ENCODE peak calls at places on chromosome 20, in seven cellular contexts. One of them, this sample, is unnamed. For H3K4me1, the result is how much of the 10 kb centered on the place peaks cover.

GRCh38 chr20:63697868-63698545 is 1.6 kb downstream of the TNFRSF6B start:
- DNase-seq in naive thymus-derived CD4-positive, alpha-beta T cell: no peak
- DNase-seq in neuronal stem cell: no peak
- DNase-seq in CD8-positive, alpha-beta T cell: no peak
- DNase-seq in colonic mucosa: no peak
- DNase-seq in GM23248: no peak
- DNase-seq in stomach: no peak
- DNase-seq in this sample: no peak

GRCh38 chr20:10982692-10983091 is 308.9 kb upstream of the JAG1 start:
- DNase-seq in naive thymus-derived CD4-positive, alpha-beta T cell: no peak
- DNase-seq in neuronal stem cell: no peak
- DNase-seq in CD8-positive, alpha-beta T cell: no peak
- DNase-seq in colonic mucosa: peak
- DNase-seq in GM23248: peak
- DNase-seq in stomach: no peak
- DNase-seq in this sample: no peak

GRCh38 chr20:20083796-20084195 is 31.5 kb downstream of the CFAP61 start:
- DNase-seq in naive thymus-derived CD4-positive, alpha-beta T cell: no peak
- DNase-seq in neuronal stem cell: peak
- DNase-seq in CD8-positive, alpha-beta T cell: no peak
- DNase-seq in colonic mucosa: no peak
- DNase-seq in GM23248: peak
- DNase-seq in stomach: no peak
- DNase-seq in this sample: no peak

GRCh38 chr20:16004108-16004854 is 569.0 kb downstream of the KIF16B start:
- DNase-seq in naive thymus-derived CD4-positive, alpha-beta T cell: no peak
- DNase-seq in neuronal stem cell: no peak
- DNase-seq in CD8-positive, alpha-beta T cell: no peak
- DNase-seq in colonic mucosa: no peak
- DNase-seq in GM23248: no peak
- DNase-seq in stomach: peak
- DNase-seq in this sample: no peak

GRCh38 chr20:53070714-53071392 is 98.7 kb downstream of the TSHZ2 start:
- DNase-seq in naive thymus-derived CD4-positive, alpha-beta T cell: no peak
- DNase-seq in neuronal stem cell: no peak
- DNase-seq in CD8-positive, alpha-beta T cell: no peak
- DNase-seq in colonic mucosa: no peak
- DNase-seq in GM23248: peak
- DNase-seq in stomach: no peak
- DNase-seq in this sample: peak

GRCh38 chr20:50015636-50015992 is 32.8 kb downstream of the SNAI1 start:
- DNase-seq in naive thymus-derived CD4-positive, alpha-beta T cell: no peak
- DNase-seq in neuronal stem cell: no peak
- DNase-seq in CD8-positive, alpha-beta T cell: no peak
- DNase-seq in colonic mucosa: no peak
- DNase-seq in GM23248: peak
- DNase-seq in stomach: no peak
- DNase-seq in this sample: no peak

GRCh38 chr20:3887870-3888614 is 1.1 kb upstream of the PANK2 start:
- DNase-seq in naive thymus-derived CD4-positive, alpha-beta T cell: no peak
- DNase-seq in neuronal stem cell: no peak
- DNase-seq in CD8-positive, alpha-beta T cell: no peak
- DNase-seq in colonic mucosa: peak
- DNase-seq in GM23248: peak
- DNase-seq in stomach: no peak
- DNase-seq in this sample: no peak

GRCh38 chr20:35601021-35601973 is 14.3 kb upstream of the SPAG4 start:
- DNase-seq in naive thymus-derived CD4-positive, alpha-beta T cell: peak
- DNase-seq in neuronal stem cell: peak
- DNase-seq in CD8-positive, alpha-beta T cell: peak
- DNase-seq in colonic mucosa: peak
- DNase-seq in GM23248: peak
- DNase-seq in stomach: peak
- DNase-seq in this sample: peak

GRCh38 chr20:5886788-5887187 is 63.5 kb downstream of the TRMT6 start:
- DNase-seq in naive thymus-derived CD4-positive, alpha-beta T cell: no peak
- DNase-seq in neuronal stem cell: no peak
- DNase-seq in CD8-positive, alpha-beta T cell: no peak
- DNase-seq in colonic mucosa: no peak
- DNase-seq in GM23248: no peak
- DNase-seq in stomach: no peak
- DNase-seq in this sample: no peak

GRCh38 chr20:25061103-25061799 is 3.3 kb upstream of the ACSS1 start:
- DNase-seq in naive thymus-derived CD4-positive, alpha-beta T cell: no peak
- DNase-seq in neuronal stem cell: no peak
- DNase-seq in CD8-positive, alpha-beta T cell: no peak
- DNase-seq in colonic mucosa: no peak
- DNase-seq in GM23248: no peak
- DNase-seq in stomach: peak
- DNase-seq in this sample: no peak

GRCh38 chr20:35629432-35630145 is 14.0 kb downstream of the SPAG4 start:
- DNase-seq in naive thymus-derived CD4-positive, alpha-beta T cell: no peak
- DNase-seq in neuronal stem cell: no peak
- DNase-seq in CD8-positive, alpha-beta T cell: no peak
- DNase-seq in colonic mucosa: no peak
- DNase-seq in GM23248: no peak
- DNase-seq in stomach: no peak
- DNase-seq in this sample: no peak

GRCh38 chr20:24948939-24949679 is at the start of gene CST7:
- DNase-seq in naive thymus-derived CD4-positive, alpha-beta T cell: peak
- DNase-seq in neuronal stem cell: no peak
- DNase-seq in CD8-positive, alpha-beta T cell: peak
- DNase-seq in colonic mucosa: peak
- DNase-seq in GM23248: no peak
- DNase-seq in stomach: peak
- DNase-seq in this sample: peak

GRCh38 chr20:19935842-19936241 is 81.3 kb upstream of the NAA20 start:
- DNase-seq in naive thymus-derived CD4-positive, alpha-beta T cell: no peak
- DNase-seq in neuronal stem cell: no peak
- DNase-seq in CD8-positive, alpha-beta T cell: no peak
- DNase-seq in colonic mucosa: peak
- DNase-seq in GM23248: no peak
- DNase-seq in stomach: peak
- DNase-seq in this sample: no peak

DNA sequence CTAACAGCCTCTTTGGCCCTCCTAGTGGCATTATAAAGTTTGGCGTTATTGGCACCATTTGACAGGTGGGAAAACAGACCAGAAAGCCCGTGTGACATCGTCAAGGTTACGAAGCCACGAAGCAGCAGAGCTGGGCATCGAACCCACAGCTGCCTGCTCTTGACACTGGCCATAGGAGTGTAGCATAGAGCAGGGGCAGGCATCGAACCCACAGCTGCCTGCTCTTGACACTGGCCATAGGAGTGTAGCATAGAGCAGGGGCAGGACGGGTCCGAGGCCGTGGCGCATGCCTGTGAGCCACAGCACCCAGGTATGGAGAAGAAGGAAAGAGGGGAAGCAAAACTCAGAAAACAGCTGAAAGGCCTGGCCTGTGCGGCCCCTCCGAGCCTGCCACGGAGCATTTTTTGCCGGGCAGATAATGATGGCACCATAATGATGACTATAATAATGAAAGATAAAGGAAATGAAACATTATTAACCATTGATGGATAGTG is 33.1 kb downstream of the CDH4 start:
- DNase-seq in naive thymus-derived CD4-positive, alpha-beta T cell: no peak
- DNase-seq in neuronal stem cell: no peak
- DNase-seq in CD8-positive, alpha-beta T cell: no peak
- DNase-seq in colonic mucosa: no peak
- DNase-seq in GM23248: no peak
- DNase-seq in stomach: no peak
- DNase-seq in this sample: no peak
- H3K4me1 ChIP-seq in naive thymus-derived CD4-positive, alpha-beta T cell: under half
- H3K4me1 ChIP-seq in neuronal stem cell: under half
- H3K4me1 ChIP-seq in CD8-positive, alpha-beta T cell: under half
- H3K4me1 ChIP-seq in colonic mucosa: under half
- H3K4me1 ChIP-seq in GM23248: under half
- H3K4me1 ChIP-seq in stomach: under half
- H3K4me1 ChIP-seq in this sample: under half

GRCh38 chr20:44642203-44643153 is 9.0 kb downstream of the ADA start:
- DNase-seq in naive thymus-derived CD4-positive, alpha-beta T cell: no peak
- DNase-seq in neuronal stem cell: no peak
- DNase-seq in CD8-positive, alpha-beta T cell: peak
- DNase-seq in colonic mucosa: peak
- DNase-seq in GM23248: peak
- DNase-seq in stomach: peak
- DNase-seq in this sample: no peak

GRCh38 chr20:44646023-44646640 is 5.4 kb downstream of the ADA start:
- DNase-seq in naive thymus-derived CD4-positive, alpha-beta T cell: no peak
- DNase-seq in neuronal stem cell: peak
- DNase-seq in CD8-positive, alpha-beta T cell: peak
- DNase-seq in colonic mucosa: no peak
- DNase-seq in GM23248: no peak
- DNase-seq in stomach: no peak
- DNase-seq in this sample: peak

GRCh38 chr20:44643154-44643519 is 8.4 kb downstream of the ADA start:
- DNase-seq in naive thymus-derived CD4-positive, alpha-beta T cell: no peak
- DNase-seq in neuronal stem cell: no peak
- DNase-seq in CD8-positive, alpha-beta T cell: no peak
- DNase-seq in colonic mucosa: no peak
- DNase-seq in GM23248: no peak
- DNase-seq in stomach: no peak
- DNase-seq in this sample: no peak

GRCh38 chr20:44643596-44644383 is 7.7 kb downstream of the ADA start:
- DNase-seq in naive thymus-derived CD4-positive, alpha-beta T cell: peak
- DNase-seq in neuronal stem cell: no peak
- DNase-seq in CD8-positive, alpha-beta T cell: peak
- DNase-seq in colonic mucosa: peak
- DNase-seq in GM23248: peak
- DNase-seq in stomach: peak
- DNase-seq in this sample: peak

GRCh38 chr20:44644384-44645131 is 6.9 kb downstream of the ADA start:
- DNase-seq in naive thymus-derived CD4-positive, alpha-beta T cell: no peak
- DNase-seq in neuronal stem cell: no peak
- DNase-seq in CD8-positive, alpha-beta T cell: peak
- DNase-seq in colonic mucosa: no peak
- DNase-seq in GM23248: no peak
- DNase-seq in stomach: no peak
- DNase-seq in this sample: peak
- H3K4me1 ChIP-seq in naive thymus-derived CD4-positive, alpha-beta T cell: half or more
- H3K4me1 ChIP-seq in neuronal stem cell: under half
- H3K4me1 ChIP-seq in CD8-positive, alpha-beta T cell: half or more
- H3K4me1 ChIP-seq in colonic mucosa: under half
- H3K4me1 ChIP-seq in GM23248: under half
- H3K4me1 ChIP-seq in stomach: half or more
- H3K4me1 ChIP-seq in this sample: half or more

GRCh38 chr20:45963059-45964011 is 8.7 kb downstream of the ZNF335 start:
- DNase-seq in naive thymus-derived CD4-positive, alpha-beta T cell: no peak
- DNase-seq in neuronal stem cell: no peak
- DNase-seq in CD8-positive, alpha-beta T cell: no peak
- DNase-seq in colonic mucosa: no peak
- DNase-seq in GM23248: peak
- DNase-seq in stomach: no peak
- DNase-seq in this sample: peak
- H3K4me1 ChIP-seq in naive thymus-derived CD4-positive, alpha-beta T cell: under half
- H3K4me1 ChIP-seq in neuronal stem cell: under half
- H3K4me1 ChIP-seq in CD8-positive, alpha-beta T cell: under half
- H3K4me1 ChIP-seq in colonic mucosa: under half
- H3K4me1 ChIP-seq in GM23248: under half
- H3K4me1 ChIP-seq in stomach: under half
- H3K4me1 ChIP-seq in this sample: under half

DNA sequence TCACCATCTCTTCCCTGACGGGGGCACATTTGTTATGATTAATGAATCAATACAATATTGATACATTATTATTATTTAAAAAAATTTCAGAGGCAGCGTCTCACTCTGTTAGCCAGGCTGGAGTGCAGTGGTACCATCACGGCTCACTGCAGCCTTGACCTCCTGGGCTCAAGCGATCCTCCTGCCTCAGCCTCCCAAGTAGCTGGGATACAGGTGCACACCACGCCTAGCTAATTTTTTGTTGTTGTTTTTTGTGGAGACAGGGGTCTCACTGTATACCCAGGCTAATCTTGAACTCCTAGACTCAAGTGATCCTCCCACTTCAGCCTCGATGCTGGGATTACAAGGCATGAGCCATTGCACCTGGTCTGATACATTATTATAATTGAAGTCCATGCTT is 4.9 kb upstream of the SRC start:
- DNase-seq in naive thymus-derived CD4-positive, alpha-beta T cell: no peak
- DNase-seq in neuronal stem cell: no peak
- DNase-seq in CD8-positive, alpha-beta T cell: no peak
- DNase-seq in colonic mucosa: no peak
- DNase-seq in GM23248: no peak
- DNase-seq in stomach: no peak
- DNase-seq in this sample: no peak
- H3K4me1 ChIP-seq in naive thymus-derived CD4-positive, alpha-beta T cell: under half
- H3K4me1 ChIP-seq in neuronal stem cell: under half
- H3K4me1 ChIP-seq in CD8-positive, alpha-beta T cell: under half
- H3K4me1 ChIP-seq in colonic mucosa: under half
- H3K4me1 ChIP-seq in GM23248: under half
- H3K4me1 ChIP-seq in stomach: under half
- H3K4me1 ChIP-seq in this sample: under half